ENCODE peak calls at places on chromosomes 6 and 20, in seven cellular contexts. One of them, this sample, is unnamed. For H3K4me1, the result is how much of the 10 kb centered on the place peaks cover.

GRCh38 chr6:28775052-28775376 is 148.8 kb downstream of the TRIM27 start:
- DNase-seq in body of pancreas: no peak
- DNase-seq in lung: no peak
- DNase-seq in heart right ventricle: no peak
- DNase-seq in heart left ventricle: no peak
- DNase-seq in HepG2: no peak
- DNase-seq in GM23248: no peak
- DNase-seq in this sample: no peak

GRCh38 chr20:17646209-17646717 is 35.8 kb downstream of the RRBP1 start:
- DNase-seq in body of pancreas: no peak
- DNase-seq in lung: no peak
- DNase-seq in heart right ventricle: no peak
- DNase-seq in heart left ventricle: peak
- DNase-seq in HepG2: peak
- DNase-seq in GM23248: no peak
- DNase-seq in this sample: peak

GRCh38 chr6:121506761-121507754 is 71.6 kb downstream of the GJA1 start:
- DNase-seq in body of pancreas: no peak
- DNase-seq in lung: no peak
- DNase-seq in heart right ventricle: no peak
- DNase-seq in heart left ventricle: no peak
- DNase-seq in HepG2: no peak
- DNase-seq in GM23248: peak
- DNase-seq in this sample: no peak

GRCh38 chr20:46520976-46521579 is 7.7 kb upstream of the ZNF334 start:
- DNase-seq in body of pancreas: peak
- DNase-seq in lung: peak
- DNase-seq in heart right ventricle: no peak
- DNase-seq in heart left ventricle: no peak
- DNase-seq in HepG2: peak
- DNase-seq in GM23248: peak
- DNase-seq in this sample: no peak

GRCh38 chr6:43078651-43079050 is 2.5 kb downstream of the PTK7 start:
- DNase-seq in body of pancreas: no peak
- DNase-seq in lung: no peak
- DNase-seq in heart right ventricle: no peak
- DNase-seq in heart left ventricle: no peak
- DNase-seq in HepG2: no peak
- DNase-seq in GM23248: peak
- DNase-seq in this sample: no peak

GRCh38 chr6:29724937-29725869 is 2.0 kb downstream of the HLA-F start:
- DNase-seq in body of pancreas: no peak
- DNase-seq in lung: no peak
- DNase-seq in heart right ventricle: no peak
- DNase-seq in heart left ventricle: no peak
- DNase-seq in HepG2: no peak
- DNase-seq in GM23248: no peak
- DNase-seq in this sample: no peak

GRCh38 chr6:111803384-111803783 is 69.9 kb downstream of the FYN start:
- DNase-seq in body of pancreas: no peak
- DNase-seq in lung: no peak
- DNase-seq in heart right ventricle: no peak
- DNase-seq in heart left ventricle: no peak
- DNase-seq in HepG2: no peak
- DNase-seq in GM23248: no peak
- DNase-seq in this sample: no peak

GRCh38 chr6:33856655-33857054 is 52.9 kb upstream of the MLN start:
- DNase-seq in body of pancreas: no peak
- DNase-seq in lung: no peak
- DNase-seq in heart right ventricle: no peak
- DNase-seq in heart left ventricle: no peak
- DNase-seq in HepG2: no peak
- DNase-seq in GM23248: no peak
- DNase-seq in this sample: no peak

GRCh38 chr20:1813101-1813529 is 82.1 kb upstream of the SIRPA start:
- DNase-seq in body of pancreas: no peak
- DNase-seq in lung: peak
- DNase-seq in heart right ventricle: peak
- DNase-seq in heart left ventricle: peak
- DNase-seq in HepG2: peak
- DNase-seq in GM23248: peak
- DNase-seq in this sample: peak

GRCh38 chr6:12417191-12417590 is 127.0 kb downstream of the EDN1 start:
- DNase-seq in body of pancreas: no peak
- DNase-seq in lung: no peak
- DNase-seq in heart right ventricle: no peak
- DNase-seq in heart left ventricle: no peak
- DNase-seq in HepG2: no peak
- DNase-seq in GM23248: no peak
- DNase-seq in this sample: no peak

GRCh38 chr20:36629719-36630340 is 16.2 kb downstream of the SLA2 start:
- DNase-seq in body of pancreas: no peak
- DNase-seq in lung: no peak
- DNase-seq in heart right ventricle: no peak
- DNase-seq in heart left ventricle: no peak
- DNase-seq in HepG2: no peak
- DNase-seq in GM23248: no peak
- DNase-seq in this sample: no peak

GRCh38 chr6:75893058-75893775 is 144.2 kb downstream of the MYO6 start:
- DNase-seq in body of pancreas: no peak
- DNase-seq in lung: no peak
- DNase-seq in heart right ventricle: no peak
- DNase-seq in heart left ventricle: no peak
- DNase-seq in HepG2: peak
- DNase-seq in GM23248: peak
- DNase-seq in this sample: no peak

GRCh38 chr20:41895216-41895615 is 277.0 kb upstream of the CHD6 start:
- DNase-seq in body of pancreas: no peak
- DNase-seq in lung: no peak
- DNase-seq in heart right ventricle: no peak
- DNase-seq in heart left ventricle: no peak
- DNase-seq in HepG2: no peak
- DNase-seq in GM23248: no peak
- DNase-seq in this sample: no peak

GRCh38 chr20:4795394-4795793 is 73.7 kb downstream of the PRND start:
- DNase-seq in body of pancreas: no peak
- DNase-seq in lung: no peak
- DNase-seq in heart right ventricle: no peak
- DNase-seq in heart left ventricle: no peak
- DNase-seq in HepG2: peak
- DNase-seq in GM23248: peak
- DNase-seq in this sample: peak

GRCh38 chr6:5996701-5997419 is 9.9 kb downstream of the NRN1 start:
- DNase-seq in body of pancreas: no peak
- DNase-seq in lung: no peak
- DNase-seq in heart right ventricle: peak
- DNase-seq in heart left ventricle: peak
- DNase-seq in HepG2: no peak
- DNase-seq in GM23248: peak
- DNase-seq in this sample: no peak

GRCh38 chr20:46650575-46651090 is 626 bp downstream of the SLC13A3 start:
- DNase-seq in body of pancreas: no peak
- DNase-seq in lung: no peak
- DNase-seq in heart right ventricle: no peak
- DNase-seq in heart left ventricle: no peak
- DNase-seq in HepG2: no peak
- DNase-seq in GM23248: no peak
- DNase-seq in this sample: no peak

GRCh38 chr20:31835977-31836852 is 9.2 kb downstream of the FOXS1 start:
- DNase-seq in body of pancreas: peak
- DNase-seq in lung: peak
- DNase-seq in heart right ventricle: peak
- DNase-seq in heart left ventricle: peak
- DNase-seq in HepG2: peak
- DNase-seq in GM23248: peak
- DNase-seq in this sample: peak

GRCh38 chr20:53515749-53516148 is 77.9 kb downstream of the ZNF217 start:
- DNase-seq in body of pancreas: no peak
- DNase-seq in lung: no peak
- DNase-seq in heart right ventricle: no peak
- DNase-seq in heart left ventricle: no peak
- DNase-seq in HepG2: peak
- DNase-seq in GM23248: no peak
- DNase-seq in this sample: no peak

DNA sequence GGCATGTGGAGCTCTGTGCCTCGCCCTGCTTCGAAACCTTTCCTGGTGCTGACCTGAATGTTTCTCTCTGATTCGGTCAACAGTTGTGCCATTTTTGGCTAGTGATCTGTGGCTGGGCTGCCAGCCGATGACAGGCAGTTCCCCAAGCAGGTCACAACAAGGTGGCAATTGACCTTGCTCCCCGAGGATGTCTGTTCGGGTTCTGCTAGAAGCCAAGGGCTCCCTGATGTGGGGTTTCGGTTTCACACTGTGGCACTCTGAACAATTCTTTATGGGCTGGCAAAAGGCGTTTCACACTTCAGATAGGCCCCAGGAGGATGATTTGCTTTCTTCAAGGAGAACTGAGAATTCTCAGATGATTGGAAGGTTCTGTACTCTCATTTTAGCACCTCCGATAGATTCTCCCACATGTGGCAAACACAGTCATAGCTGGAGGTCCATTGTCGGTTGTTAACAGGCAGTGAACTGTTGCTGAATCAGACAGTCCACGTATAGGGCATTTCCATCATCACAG is 135.6 kb downstream of the SLC24A3 start:
- DNase-seq in body of pancreas: no peak
- DNase-seq in lung: no peak
- DNase-seq in heart right ventricle: no peak
- DNase-seq in heart left ventricle: no peak
- DNase-seq in HepG2: no peak
- DNase-seq in GM23248: no peak
- DNase-seq in this sample: no peak
- H3K4me3 ChIP-seq in body of pancreas: no peak
- H3K4me3 ChIP-seq in lung: no peak
- H3K4me3 ChIP-seq in heart right ventricle: no peak
- H3K4me3 ChIP-seq in heart left ventricle: no peak
- H3K4me3 ChIP-seq in HepG2: no peak
- H3K4me3 ChIP-seq in GM23248: no peak
- H3K4me3 ChIP-seq in this sample: no peak

GRCh38 chr6:36548401-36548743 is 1.1 kb upstream of the STK38 start:
- DNase-seq in body of pancreas: no peak
- DNase-seq in lung: no peak
- DNase-seq in heart right ventricle: no peak
- DNase-seq in heart left ventricle: no peak
- DNase-seq in HepG2: no peak
- DNase-seq in GM23248: no peak
- DNase-seq in this sample: no peak

GRCh38 chr6:36546958-36547645 is at the start of gene STK38:
- DNase-seq in body of pancreas: peak
- DNase-seq in lung: peak
- DNase-seq in heart right ventricle: peak
- DNase-seq in heart left ventricle: peak
- DNase-seq in HepG2: peak
- DNase-seq in GM23248: peak
- DNase-seq in this sample: peak

GRCh38 chr6:36547646-36548400 is 544 bp upstream of the STK38 start:
- DNase-seq in body of pancreas: no peak
- DNase-seq in lung: no peak
- DNase-seq in heart right ventricle: no peak
- DNase-seq in heart left ventricle: no peak
- DNase-seq in HepG2: no peak
- DNase-seq in GM23248: no peak
- DNase-seq in this sample: no peak

GRCh38 chr6:36546664-36546957 is 668 bp downstream of the STK38 start:
- DNase-seq in body of pancreas: no peak
- DNase-seq in lung: no peak
- DNase-seq in heart right ventricle: no peak
- DNase-seq in heart left ventricle: no peak
- DNase-seq in HepG2: no peak
- DNase-seq in GM23248: no peak
- DNase-seq in this sample: no peak

GRCh38 chr6:36550473-36551000 is 3.3 kb upstream of the STK38 start:
- DNase-seq in body of pancreas: no peak
- DNase-seq in lung: no peak
- DNase-seq in heart right ventricle: no peak
- DNase-seq in heart left ventricle: no peak
- DNase-seq in HepG2: no peak
- DNase-seq in GM23248: no peak
- DNase-seq in this sample: no peak
- H3K4me1 ChIP-seq in body of pancreas: under half
- H3K4me1 ChIP-seq in lung: under half
- H3K4me1 ChIP-seq in heart right ventricle: under half
- H3K4me1 ChIP-seq in heart left ventricle: under half
- H3K4me1 ChIP-seq in HepG2: under half
- H3K4me1 ChIP-seq in GM23248: under half
- H3K4me1 ChIP-seq in this sample: under half

GRCh38 chr6:45663181-45664180 is 285.7 kb upstream of the SUPT3H start:
- DNase-seq in body of pancreas: no peak
- DNase-seq in lung: no peak
- DNase-seq in heart right ventricle: peak
- DNase-seq in heart left ventricle: peak
- DNase-seq in HepG2: no peak
- DNase-seq in GM23248: peak
- DNase-seq in this sample: peak
- H3K27ac ChIP-seq in body of pancreas: no peak
- H3K27ac ChIP-seq in lung: no peak
- H3K27ac ChIP-seq in heart right ventricle: no peak
- H3K27ac ChIP-seq in heart left ventricle: no peak
- H3K27ac ChIP-seq in HepG2: no peak
- H3K27ac ChIP-seq in GM23248: no peak
- H3K27ac ChIP-seq in this sample: no peak

DNA sequence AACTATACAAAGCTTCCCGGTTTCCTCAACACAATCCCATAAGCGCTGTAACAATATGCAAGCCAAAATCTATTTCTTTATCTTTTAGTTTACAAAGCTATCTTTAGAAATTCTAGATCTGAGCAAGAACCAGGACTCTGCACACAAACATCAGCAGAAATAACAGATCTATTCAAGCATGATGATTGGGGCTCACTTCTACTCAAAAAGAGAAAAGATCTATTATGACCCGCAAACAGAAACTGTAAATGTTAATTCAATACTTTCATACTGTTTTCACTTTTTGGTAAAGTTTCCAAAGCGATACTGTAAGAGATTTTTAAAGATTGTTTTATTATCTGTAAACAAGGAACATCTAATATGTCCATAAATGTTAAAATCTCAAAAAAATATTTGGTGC is 86.6 kb downstream of the SESN1 start:
- DNase-seq in body of pancreas: no peak
- DNase-seq in lung: no peak
- DNase-seq in heart right ventricle: no peak
- DNase-seq in heart left ventricle: no peak
- DNase-seq in HepG2: no peak
- DNase-seq in GM23248: no peak
- DNase-seq in this sample: no peak
- H3K4me3 ChIP-seq in body of pancreas: peak
- H3K4me3 ChIP-seq in lung: no peak
- H3K4me3 ChIP-seq in heart right ventricle: peak
- H3K4me3 ChIP-seq in heart left ventricle: peak
- H3K4me3 ChIP-seq in HepG2: peak
- H3K4me3 ChIP-seq in GM23248: peak
- H3K4me3 ChIP-seq in this sample: peak

This sample was measured in aorta.